ENCODE peak calls at places on chromosomes 11 and 22, in five cellular contexts. One of them, this sample, is unnamed.

GRCh38 chr11:92703431-92703830 is 266.0 kb upstream of the MTNR1B start:
- DNase-seq in HFFc6: no peak
- DNase-seq in lower lobe of right lung: no peak
- DNase-seq in endothelial cell: no peak
- DNase-seq in heart left ventricle: peak
- DNase-seq in this sample: no peak

GRCh38 chr11:69004411-69005182 is 8.4 kb downstream of the MRGPRF start:
- DNase-seq in heart left ventricle: no peak
- DNase-seq in endothelial cell: no peak
- DNase-seq in HFFc6: no peak
- DNase-seq in lower lobe of right lung: no peak
- DNase-seq in this sample: no peak

GRCh38 chr11:292211-293121 is 3.5 kb downstream of the PGGHG start:
- DNase-seq in endothelial cell: no peak
- DNase-seq in lower lobe of right lung: peak
- DNase-seq in heart left ventricle: peak
- DNase-seq in HFFc6: no peak
- DNase-seq in this sample: no peak

GRCh38 chr11:12288212-12288933 is 89.0 kb upstream of the PARVA start:
- DNase-seq in endothelial cell: peak
- DNase-seq in HFFc6: peak
- DNase-seq in heart left ventricle: peak
- DNase-seq in lower lobe of right lung: peak
- DNase-seq in this sample: no peak

GRCh38 chr11:68007498-68008380 is 2.4 kb upstream of the ALDH3B1 start:
- DNase-seq in HFFc6: no peak
- DNase-seq in heart left ventricle: peak
- DNase-seq in endothelial cell: no peak
- DNase-seq in lower lobe of right lung: no peak
- DNase-seq in this sample: no peak

GRCh38 chr11:44765676-44766075 is 38.9 kb downstream of the TSPAN18 start:
- DNase-seq in heart left ventricle: no peak
- DNase-seq in HFFc6: no peak
- DNase-seq in lower lobe of right lung: no peak
- DNase-seq in endothelial cell: no peak
- DNase-seq in this sample: no peak

GRCh38 chr11:69674267-69674885 is 777 bp downstream of the LTO1 start:
- DNase-seq in HFFc6: peak
- DNase-seq in endothelial cell: no peak
- DNase-seq in heart left ventricle: no peak
- DNase-seq in lower lobe of right lung: no peak
- DNase-seq in this sample: no peak

GRCh38 chr11:108647701-108648527 is 17.0 kb upstream of the DDX10 start:
- DNase-seq in heart left ventricle: peak
- DNase-seq in lower lobe of right lung: peak
- DNase-seq in endothelial cell: peak
- DNase-seq in HFFc6: peak
- DNase-seq in this sample: no peak

GRCh38 chr11:132844956-132845355 is 687.3 kb downstream of the OPCML start:
- DNase-seq in HFFc6: peak
- DNase-seq in heart left ventricle: no peak
- DNase-seq in endothelial cell: no peak
- DNase-seq in lower lobe of right lung: no peak
- DNase-seq in this sample: no peak

GRCh38 chr11:72260574-72260973 is 16.6 kb upstream of the PHOX2A start:
- DNase-seq in heart left ventricle: no peak
- DNase-seq in lower lobe of right lung: no peak
- DNase-seq in endothelial cell: no peak
- DNase-seq in HFFc6: no peak
- DNase-seq in this sample: no peak

GRCh38 chr22:47136050-47136449 is 373.6 kb downstream of the TBC1D22A start:
- DNase-seq in heart left ventricle: no peak
- DNase-seq in HFFc6: no peak
- DNase-seq in lower lobe of right lung: no peak
- DNase-seq in endothelial cell: no peak
- DNase-seq in this sample: no peak

GRCh38 chr11:133636686-133637085 is 104.4 kb upstream of the OPCML start:
- DNase-seq in HFFc6: no peak
- DNase-seq in heart left ventricle: no peak
- DNase-seq in lower lobe of right lung: no peak
- DNase-seq in endothelial cell: no peak
- DNase-seq in this sample: no peak

GRCh38 chr22:31520036-31520435 is 23.7 kb downstream of the SFI1 start:
- DNase-seq in endothelial cell: no peak
- DNase-seq in lower lobe of right lung: no peak
- DNase-seq in heart left ventricle: no peak
- DNase-seq in HFFc6: no peak
- DNase-seq in this sample: no peak

GRCh38 chr11:12692238-12693074 is 18.2 kb downstream of the TEAD1 start:
- DNase-seq in heart left ventricle: peak
- DNase-seq in HFFc6: peak
- DNase-seq in lower lobe of right lung: peak
- DNase-seq in endothelial cell: no peak
- DNase-seq in this sample: no peak

GRCh38 chr11:78168539-78169477 is 19.6 kb downstream of the KCTD21 start:
- DNase-seq in endothelial cell: peak
- DNase-seq in HFFc6: peak
- DNase-seq in heart left ventricle: peak
- DNase-seq in lower lobe of right lung: peak
- DNase-seq in this sample: no peak

GRCh38 chr22:31102441-31103081 is 4.8 kb downstream of the SELENOM start:
- DNase-seq in endothelial cell: no peak
- DNase-seq in heart left ventricle: peak
- DNase-seq in lower lobe of right lung: no peak
- DNase-seq in HFFc6: peak
- DNase-seq in this sample: no peak

GRCh38 chr11:33663121-33663520 is 37.5 kb downstream of the C11orf91 start:
- DNase-seq in lower lobe of right lung: no peak
- DNase-seq in HFFc6: no peak
- DNase-seq in heart left ventricle: no peak
- DNase-seq in endothelial cell: no peak
- DNase-seq in this sample: no peak

GRCh38 chr22:20316217-20316843 is 3.5 kb downstream of the DGCR6L start:
- DNase-seq in endothelial cell: peak
- DNase-seq in heart left ventricle: no peak
- DNase-seq in HFFc6: no peak
- DNase-seq in lower lobe of right lung: peak
- DNase-seq in this sample: no peak

GRCh38 chr22:20319041-20319744 is 667 bp downstream of the DGCR6L start:
- DNase-seq in endothelial cell: peak
- DNase-seq in lower lobe of right lung: peak
- DNase-seq in heart left ventricle: no peak
- DNase-seq in HFFc6: no peak
- DNase-seq in this sample: peak

GRCh38 chr22:20324139-20324516 is 4.3 kb upstream of the DGCR6L start:
- DNase-seq in lower lobe of right lung: no peak
- DNase-seq in heart left ventricle: no peak
- DNase-seq in endothelial cell: no peak
- DNase-seq in HFFc6: no peak
- DNase-seq in this sample: no peak

GRCh38 chr22:20316844-20317401 is 2.9 kb downstream of the DGCR6L start:
- DNase-seq in HFFc6: no peak
- DNase-seq in heart left ventricle: no peak
- DNase-seq in lower lobe of right lung: no peak
- DNase-seq in endothelial cell: no peak
- DNase-seq in this sample: no peak

DNA sequence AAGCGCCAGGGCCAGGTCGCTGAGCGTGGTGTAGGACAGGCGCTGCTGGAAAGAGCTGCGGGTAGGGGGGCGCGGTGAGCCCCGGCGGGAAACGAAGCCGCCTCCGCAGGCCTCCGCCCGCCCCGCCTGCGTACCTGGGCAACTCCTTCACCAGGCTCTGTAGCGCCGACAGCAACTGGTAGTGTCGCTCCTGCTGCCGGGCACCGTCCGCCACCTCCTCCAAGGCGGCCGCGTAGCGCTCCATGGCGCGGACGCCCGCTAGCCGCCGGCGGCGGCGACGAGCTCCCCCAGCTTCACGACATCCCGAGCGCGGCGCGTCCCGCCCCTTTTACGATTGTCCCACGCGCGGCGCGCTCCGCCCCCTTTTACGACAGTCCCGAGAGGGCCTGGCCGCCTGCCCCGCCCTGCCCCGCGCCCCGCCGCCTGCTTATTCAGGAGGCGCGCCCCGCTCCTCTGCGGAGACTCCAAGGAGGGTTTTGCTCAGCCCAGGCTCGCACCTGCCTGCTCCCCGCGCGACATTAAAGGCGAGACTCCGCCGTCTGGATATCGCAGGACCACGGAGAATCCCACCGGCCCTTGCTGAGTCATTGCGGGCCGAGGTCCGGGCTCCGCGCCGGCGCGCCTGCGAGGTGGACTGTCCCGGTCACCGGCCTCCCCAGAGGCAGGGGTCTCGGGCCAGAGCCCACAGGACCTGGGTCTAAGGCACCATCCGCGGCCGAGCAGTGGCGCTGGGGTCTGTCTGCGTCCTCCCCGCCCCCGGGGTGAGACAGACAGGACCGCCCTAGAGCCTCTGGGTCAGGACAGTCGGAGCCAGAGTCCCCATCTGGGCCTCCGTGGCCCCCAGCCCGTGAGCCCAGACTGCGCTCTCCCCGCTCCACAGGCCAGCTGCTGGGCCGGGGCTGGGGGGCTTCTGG is at the start of gene DGCR6L:
- DNase-seq in heart left ventricle: peak
- DNase-seq in lower lobe of right lung: peak
- DNase-seq in endothelial cell: peak
- DNase-seq in HFFc6: peak
- DNase-seq in this sample: peak
- TF ChIP-seq CTCF in heart left ventricle: no peak
- TF ChIP-seq CTCF in lower lobe of right lung: no peak
- TF ChIP-seq CTCF in endothelial cell: no peak
- TF ChIP-seq CTCF in HFFc6: no peak
- TF ChIP-seq CTCF in this sample: no peak

GRCh38 chr22:38948181-38948940 is 9.0 kb upstream of the APOBEC3A start:
- DNase-seq in endothelial cell: no peak
- DNase-seq in lower lobe of right lung: no peak
- DNase-seq in HFFc6: no peak
- DNase-seq in heart left ventricle: no peak
- DNase-seq in this sample: no peak
- TF ChIP-seq CTCF in endothelial cell: no peak
- TF ChIP-seq CTCF in lower lobe of right lung: no peak
- TF ChIP-seq CTCF in HFFc6: no peak
- TF ChIP-seq CTCF in heart left ventricle: no peak
- TF ChIP-seq CTCF in this sample: no peak

GRCh38 chr11:66986178-66986545 is 11.1 kb downstream of the C11orf86 start:
- DNase-seq in HFFc6: no peak
- DNase-seq in heart left ventricle: no peak
- DNase-seq in endothelial cell: no peak
- DNase-seq in lower lobe of right lung: no peak
- DNase-seq in this sample: no peak
- TF ChIP-seq CTCF in HFFc6: no peak
- TF ChIP-seq CTCF in heart left ventricle: no peak
- TF ChIP-seq CTCF in endothelial cell: no peak
- TF ChIP-seq CTCF in lower lobe of right lung: no peak
- TF ChIP-seq CTCF in this sample: no peak

GRCh38 chr11:115334932-115335788 is 169.1 kb downstream of the CADM1 start:
- DNase-seq in heart left ventricle: no peak
- DNase-seq in endothelial cell: no peak
- DNase-seq in lower lobe of right lung: no peak
- DNase-seq in HFFc6: peak
- DNase-seq in this sample: no peak
- TF ChIP-seq CTCF in heart left ventricle: peak
- TF ChIP-seq CTCF in endothelial cell: peak
- TF ChIP-seq CTCF in lower lobe of right lung: peak
- TF ChIP-seq CTCF in HFFc6: peak
- TF ChIP-seq CTCF in this sample: no peak

DNA sequence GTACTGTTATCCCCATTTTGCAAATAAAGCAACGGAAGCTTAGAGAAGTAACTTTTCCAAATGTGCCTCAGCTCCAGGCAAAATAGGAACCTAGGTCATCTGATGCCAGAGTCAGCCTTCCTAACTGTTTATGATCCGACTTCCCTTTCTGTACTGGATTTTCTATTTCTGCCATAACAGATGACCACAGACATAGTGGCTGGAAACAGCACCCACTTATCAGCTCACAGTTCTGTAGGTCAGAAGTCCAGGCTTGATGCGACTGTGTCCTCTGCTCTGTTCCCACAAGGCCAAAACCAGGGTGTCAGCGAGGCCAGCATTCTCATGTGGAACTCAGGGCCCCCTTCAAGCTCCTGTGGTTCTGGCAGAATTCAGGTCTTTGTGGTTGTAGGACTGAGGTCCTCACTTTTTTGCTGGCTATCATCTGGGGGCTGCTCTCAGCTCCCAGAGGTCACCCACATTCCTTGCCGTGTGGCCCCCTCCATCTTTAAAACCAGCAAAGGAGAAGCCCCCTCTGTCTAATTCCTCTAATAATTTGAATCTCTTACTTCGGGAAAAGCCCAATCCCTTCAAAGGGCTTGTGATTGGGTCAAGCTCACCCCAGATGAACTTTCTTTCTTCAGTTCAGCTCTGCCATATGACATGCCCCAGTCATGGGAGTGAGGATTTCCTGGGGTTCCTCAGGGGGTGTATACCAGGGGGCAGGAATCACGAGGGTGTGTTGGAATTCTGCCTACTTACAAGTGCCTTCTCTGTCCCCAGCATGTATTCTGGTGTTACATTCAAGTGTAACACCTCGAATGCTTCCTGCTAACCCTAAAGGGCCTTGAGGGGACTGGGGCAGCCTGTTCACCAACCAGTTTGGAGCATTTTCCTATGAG is 15.3 kb downstream of the KCNJ5 start:
- DNase-seq in HFFc6: no peak
- DNase-seq in lower lobe of right lung: no peak
- DNase-seq in endothelial cell: no peak
- DNase-seq in heart left ventricle: no peak
- DNase-seq in this sample: no peak
- TF ChIP-seq CTCF in HFFc6: peak
- TF ChIP-seq CTCF in lower lobe of right lung: no peak
- TF ChIP-seq CTCF in endothelial cell: peak
- TF ChIP-seq CTCF in heart left ventricle: no peak
- TF ChIP-seq CTCF in this sample: no peak

This sample was measured in activated B cell treated with CpG ODN at 0.5 μM for 24 hours.